ENCODE peak calls at places on chromosomes 1 and 21, in nine cellular contexts. Z is NCI-H446; O is activated naive CD8-positive, alpha-beta T cell treated with anti-CD3 and anti-CD28 coated beads, Interleukin-2, amount 10 ng/mL, durations not matched to agents 7 days and 5 days; L is nucleus accumbens; Y is WERI-Rb-1; E is BE2C; S is AG08396; Q is HT1080; A is caudate nucleus. M is an unnamed sample.

GRCh38 chr1:21673277-21673780 is 4.2 kb upstream of the RAP1GAP start:
- DNase-seq in Z (peak; percentile 89), O (no peak), L (peak; percentile 34), Y (no peak), E (no peak), S (peak; percentile 73), Q (no peak), A (no peak), M (no peak)

GRCh38 chr21:33857846-33858671 is 57.5 kb downstream of the ATP5PO start:
- DNase-seq in Z (no peak), O (no peak), L (no peak), Y (peak; percentile 44), E (no peak), S (no peak), Q (no peak), A (no peak), M (no peak)

GRCh38 chr1:110677526-110677925 is 2.8 kb upstream of the KCNA3 start:
- DNase-seq in Z (no peak), O (no peak), L (no peak), Y (no peak), E (no peak), S (peak; percentile 26), Q (no peak), A (no peak), M (no peak)

GRCh38 chr1:163652441-163652840 is 330.7 kb downstream of the NUF2 start:
- DNase-seq in Z (no peak), O (no peak), L (no peak), Y (no peak), E (no peak), S (no peak), Q (no peak), A (no peak), M (no peak)

GRCh38 chr1:7543718-7544090 is 227.4 kb upstream of the VAMP3 start:
- DNase-seq in Z (no peak), O (no peak), L (no peak), Y (no peak), E (no peak), S (no peak), Q (no peak), A (no peak), M (no peak)

GRCh38 chr1:84851839-84852238 is 41.2 kb downstream of the LPAR3 start:
- DNase-seq in Z (no peak), O (no peak), L (no peak), Y (no peak), E (no peak), S (peak; percentile 80), Q (peak; percentile 98), A (no peak), M (no peak)

GRCh38 chr1:46535063-46535462 is 16.4 kb downstream of the KNCN start:
- DNase-seq in Z (no peak), O (no peak), L (no peak), Y (peak; percentile 72), E (peak; percentile 20), S (no peak), Q (no peak), A (no peak), M (no peak)

GRCh38 chr1:156858555-156858956 is 361 bp downstream of the INSRR start:
- DNase-seq in Z (no peak), O (no peak), L (no peak), Y (no peak), E (peak; percentile 77), S (no peak), Q (no peak), A (no peak), M (no peak)

GRCh38 chr1:186143521-186143920 is 231.5 kb downstream of the TPR start:
- DNase-seq in Z (no peak), O (no peak), L (no peak), Y (no peak), E (no peak), S (no peak), Q (no peak), A (no peak), M (no peak)

GRCh38 chr21:34900376-34900775 is 148.7 kb downstream of the RUNX1 start:
- DNase-seq in Z (no peak), O (no peak), L (no peak), Y (no peak), E (no peak), S (no peak), Q (peak; percentile 31), A (no peak), M (no peak)

GRCh38 chr21:45319461-45320211 is 31.9 kb upstream of the POFUT2 start:
- DNase-seq in Z (no peak), O (peak; percentile 20), L (no peak), Y (peak; percentile 15), E (no peak), S (no peak), Q (peak; percentile 49), A (no peak), M (no peak)

M was measured in ecto neural progenitor cell.